ENCODE peak calls at places on chromosomes 5 and 9, in five cellular contexts. One of them, this sample, is unnamed.
A peak's percentile ranks its signal among the peaks of the same experiment; 100 is the strongest.

GRCh38 chr5:68368686-68369359 is 153.3 kb downstream of the PIK3R1 start:
- DNase-seq in HepG2: no peak
- DNase-seq in HCT116: no peak
- DNase-seq in breast epithelium: no peak
- DNase-seq in prostate gland: no peak
- DNase-seq in this sample: no peak

GRCh38 chr5:43772601-43773031 is 169.6 kb downstream of the NNT start:
- DNase-seq in HepG2: no peak
- DNase-seq in prostate gland: no peak
- DNase-seq in breast epithelium: no peak
- DNase-seq in HCT116: peak; percentile 44
- DNase-seq in this sample: no peak

GRCh38 chr5:88829773-88830172 is 53.2 kb downstream of the MEF2C start:
- DNase-seq in breast epithelium: no peak
- DNase-seq in prostate gland: no peak
- DNase-seq in HepG2: no peak
- DNase-seq in HCT116: no peak
- DNase-seq in this sample: no peak

GRCh38 chr5:11251242-11251641 is 490.2 kb upstream of the DAP start:
- DNase-seq in prostate gland: no peak
- DNase-seq in HepG2: peak; percentile 1
- DNase-seq in HCT116: no peak
- DNase-seq in breast epithelium: no peak
- DNase-seq in this sample: no peak

GRCh38 chr9:127258884-127259471 is 5.6 kb upstream of the GARNL3 start:
- DNase-seq in prostate gland: no peak
- DNase-seq in HepG2: no peak
- DNase-seq in HCT116: no peak
- DNase-seq in breast epithelium: no peak
- DNase-seq in this sample: no peak

GRCh38 chr9:103714992-103715391 is 379.1 kb upstream of the SMC2 start:
- DNase-seq in HepG2: no peak
- DNase-seq in HCT116: no peak
- DNase-seq in breast epithelium: no peak
- DNase-seq in prostate gland: no peak
- DNase-seq in this sample: no peak

GRCh38 chr5:132476853-132477729 is 13.5 kb downstream of the IRF1 start:
- DNase-seq in HepG2: no peak
- DNase-seq in prostate gland: no peak
- DNase-seq in HCT116: no peak
- DNase-seq in breast epithelium: no peak
- DNase-seq in this sample: no peak

GRCh38 chr9:116647515-116647809 is 39.6 kb upstream of the TRIM32 start:
- DNase-seq in breast epithelium: no peak
- DNase-seq in HepG2: no peak
- DNase-seq in HCT116: no peak
- DNase-seq in prostate gland: no peak
- DNase-seq in this sample: no peak

GRCh38 chr5:75837258-75837841 is 120.1 kb upstream of the POC5 start:
- DNase-seq in HepG2: no peak
- DNase-seq in HCT116: no peak
- DNase-seq in breast epithelium: no peak
- DNase-seq in prostate gland: no peak
- DNase-seq in this sample: no peak

GRCh38 chr5:100590867-100591266 is 55.7 kb downstream of the FAM174A start:
- DNase-seq in prostate gland: no peak
- DNase-seq in HCT116: no peak
- DNase-seq in HepG2: no peak
- DNase-seq in breast epithelium: no peak
- DNase-seq in this sample: no peak

GRCh38 chr5:150301170-150301505 is 1.6 kb downstream of the ARSI start:
- DNase-seq in HCT116: no peak
- DNase-seq in HepG2: no peak
- DNase-seq in prostate gland: no peak
- DNase-seq in breast epithelium: no peak
- DNase-seq in this sample: no peak

GRCh38 chr9:15160673-15161072 is 146.3 kb downstream of the TTC39B start:
- DNase-seq in HCT116: no peak
- DNase-seq in breast epithelium: no peak
- DNase-seq in HepG2: no peak
- DNase-seq in prostate gland: no peak
- DNase-seq in this sample: no peak

GRCh38 chr5:1001406-1002270 is 7.0 kb upstream of the NKD2 start:
- DNase-seq in HCT116: no peak
- DNase-seq in prostate gland: peak; percentile 4
- DNase-seq in breast epithelium: peak; percentile 43
- DNase-seq in HepG2: no peak
- DNase-seq in this sample: no peak

GRCh38 chr5:142368529-142368928 is 43.7 kb upstream of the SPRY4 start:
- DNase-seq in prostate gland: no peak
- DNase-seq in HCT116: no peak
- DNase-seq in HepG2: no peak
- DNase-seq in breast epithelium: no peak
- DNase-seq in this sample: no peak

GRCh38 chr5:14153932-14154646 is 10.9 kb downstream of the TRIO start:
- DNase-seq in HCT116: no peak
- DNase-seq in prostate gland: peak; percentile 70
- DNase-seq in breast epithelium: peak; percentile 66
- DNase-seq in HepG2: no peak
- DNase-seq in this sample: peak; percentile 89

GRCh38 chr9:14170973-14171596 is 142.9 kb downstream of the NFIB start:
- DNase-seq in breast epithelium: no peak
- DNase-seq in HCT116: no peak
- DNase-seq in HepG2: no peak
- DNase-seq in prostate gland: no peak
- DNase-seq in this sample: no peak

GRCh38 chr9:127505396-127506116 is 54.2 kb downstream of the LRSAM1 start:
- DNase-seq in HCT116: no peak
- DNase-seq in prostate gland: no peak
- DNase-seq in breast epithelium: no peak
- DNase-seq in HepG2: peak; percentile 35
- DNase-seq in this sample: no peak

GRCh38 chr9:136901516-136902258 is 15.4 kb downstream of the TRAF2 start:
- DNase-seq in prostate gland: peak; percentile 47
- DNase-seq in HepG2: peak; percentile 88
- DNase-seq in breast epithelium: no peak
- DNase-seq in HCT116: peak; percentile 41
- DNase-seq in this sample: no peak

GRCh38 chr5:169302491-169303118 is 1.7 kb upstream of the SLIT3 start:
- DNase-seq in prostate gland: peak; percentile 63
- DNase-seq in breast epithelium: peak; percentile 72
- DNase-seq in HepG2: peak; percentile 44
- DNase-seq in HCT116: peak; percentile 48
- DNase-seq in this sample: no peak

GRCh38 chr5:103764403-103764802 is 201.8 kb upstream of the NUDT12 start:
- DNase-seq in HCT116: no peak
- DNase-seq in HepG2: no peak
- DNase-seq in breast epithelium: no peak
- DNase-seq in prostate gland: no peak
- DNase-seq in this sample: no peak

GRCh38 chr9:127049044-127049443 is 73.4 kb downstream of the ANGPTL2 start:
- DNase-seq in breast epithelium: no peak
- DNase-seq in HepG2: no peak
- DNase-seq in HCT116: no peak
- DNase-seq in prostate gland: peak; percentile 67
- DNase-seq in this sample: peak; percentile 91

GRCh38 chr9:89421595-89421994 is 76.3 kb downstream of the SEMA4D start:
- DNase-seq in breast epithelium: no peak
- DNase-seq in HCT116: no peak
- DNase-seq in prostate gland: no peak
- DNase-seq in HepG2: no peak
- DNase-seq in this sample: no peak

GRCh38 chr5:16809816-16810502 is 126.1 kb downstream of the MYO10 start:
- DNase-seq in HepG2: peak; percentile 7
- DNase-seq in prostate gland: peak; percentile 49
- DNase-seq in breast epithelium: no peak
- DNase-seq in HCT116: no peak
- DNase-seq in this sample: no peak

GRCh38 chr5:140011297-140011802 is 31.7 kb downstream of the NRG2 start:
- DNase-seq in prostate gland: no peak
- DNase-seq in HCT116: no peak
- DNase-seq in HepG2: peak; percentile 34
- DNase-seq in breast epithelium: no peak
- DNase-seq in this sample: no peak
- TF ChIP-seq POLR2A in prostate gland: no peak
- TF ChIP-seq POLR2A in HCT116: no peak
- TF ChIP-seq POLR2A in HepG2: no peak
- TF ChIP-seq POLR2A in breast epithelium: no peak
- TF ChIP-seq POLR2A in this sample: no peak

DNA sequence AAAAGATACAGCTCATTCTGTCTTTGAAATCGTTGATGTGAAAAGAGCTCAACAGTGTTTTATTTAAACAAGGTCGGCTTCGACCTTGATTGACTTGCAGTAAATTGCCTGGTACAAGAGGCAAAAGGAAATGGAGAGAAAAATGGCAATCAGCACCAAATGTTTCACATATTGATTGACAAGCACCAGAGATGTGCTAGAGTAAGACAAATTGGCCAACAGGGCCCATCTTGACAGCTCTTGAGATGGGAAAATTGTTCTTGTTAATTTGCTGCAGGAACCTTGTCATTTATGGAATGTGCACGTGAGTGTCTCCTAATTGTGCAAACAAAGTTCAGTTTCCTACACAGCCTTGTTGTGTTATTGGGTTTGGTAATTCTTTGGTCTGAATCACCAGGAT is 447.3 kb upstream of the WWC1 start:
- DNase-seq in HCT116: no peak
- DNase-seq in breast epithelium: no peak
- DNase-seq in HepG2: no peak
- DNase-seq in prostate gland: no peak
- DNase-seq in this sample: no peak
- TF ChIP-seq POLR2AphosphoS5 in HCT116: no peak
- TF ChIP-seq POLR2AphosphoS5 in breast epithelium: no peak
- TF ChIP-seq POLR2AphosphoS5 in HepG2: no peak
- TF ChIP-seq POLR2AphosphoS5 in prostate gland: no peak
- TF ChIP-seq POLR2AphosphoS5 in this sample: no peak

DNA sequence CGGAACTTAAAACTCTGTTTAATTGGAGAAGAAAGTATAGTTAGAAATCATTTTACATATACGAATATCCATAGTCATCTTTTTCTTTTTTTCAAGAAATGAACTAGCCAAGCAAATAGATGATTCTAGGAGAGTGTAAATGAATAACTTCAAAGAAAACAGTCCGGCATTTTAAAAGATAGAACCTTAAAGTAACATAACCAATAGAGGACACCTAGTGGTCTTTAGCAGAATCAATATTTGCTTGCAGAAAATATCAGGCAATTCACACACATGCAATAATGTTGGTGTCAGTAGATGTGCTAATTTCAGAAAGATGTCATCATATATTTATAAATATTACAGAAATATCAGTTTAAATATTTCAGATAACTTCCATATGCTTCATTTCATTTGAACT is 57.1 kb downstream of the HCN1 start:
- DNase-seq in prostate gland: no peak
- DNase-seq in HCT116: peak; percentile 8
- DNase-seq in HepG2: no peak
- DNase-seq in breast epithelium: no peak
- DNase-seq in this sample: no peak
- TF ChIP-seq CTCF in prostate gland: no peak
- TF ChIP-seq CTCF in HCT116: peak; percentile 42
- TF ChIP-seq CTCF in HepG2: no peak
- TF ChIP-seq CTCF in breast epithelium: no peak
- TF ChIP-seq CTCF in this sample: no peak

DNA sequence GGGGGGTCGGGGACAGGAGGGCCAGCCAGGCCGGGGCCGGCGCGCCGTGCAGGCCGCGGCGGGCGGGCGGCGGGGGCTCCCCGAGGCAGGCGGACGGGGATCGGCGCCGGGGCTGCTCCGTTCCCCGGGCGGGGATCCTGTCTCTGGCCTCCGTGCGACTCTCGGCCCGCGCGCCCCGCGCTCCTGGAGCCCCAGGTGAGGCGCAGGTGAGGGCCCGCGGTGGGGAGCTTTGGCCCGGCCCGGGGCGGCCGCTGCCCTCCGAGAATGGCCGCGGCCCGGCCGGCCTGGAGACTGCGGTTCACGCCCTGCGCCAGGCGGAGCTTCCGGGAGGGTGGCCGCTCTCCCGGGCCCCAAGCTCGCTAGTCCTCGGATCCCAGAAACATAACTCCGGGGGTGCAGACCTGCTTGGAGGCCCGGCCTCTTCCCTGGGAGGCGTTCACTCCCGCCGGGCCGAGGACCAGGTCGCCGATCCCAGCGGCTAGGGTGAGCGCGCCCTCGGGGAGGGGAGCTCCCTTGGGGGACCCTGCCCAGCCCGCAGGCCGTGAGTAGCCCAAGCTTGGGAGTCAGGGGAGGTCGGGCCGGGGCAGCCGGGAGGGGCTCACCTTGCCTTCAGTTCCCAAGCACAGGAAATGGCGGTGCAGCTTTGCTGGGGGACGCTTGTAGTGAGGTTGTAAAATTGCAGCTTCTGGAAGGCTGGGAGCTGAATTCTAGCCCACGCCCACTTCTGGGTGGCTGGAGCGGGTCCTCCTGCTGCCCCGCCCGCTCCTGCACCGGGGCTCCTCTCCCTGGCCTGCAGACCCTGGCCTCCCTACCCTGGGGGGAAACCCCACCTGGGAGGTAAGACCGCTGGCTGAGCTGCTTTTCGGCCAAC is 724 bp downstream of the PPP1R26 start:
- DNase-seq in breast epithelium: no peak
- DNase-seq in prostate gland: no peak
- DNase-seq in HepG2: peak; percentile 38
- DNase-seq in HCT116: no peak
- DNase-seq in this sample: no peak
- TF ChIP-seq POLR2A in breast epithelium: no peak
- TF ChIP-seq POLR2A in prostate gland: no peak
- TF ChIP-seq POLR2A in HepG2: peak; percentile 50
- TF ChIP-seq POLR2A in HCT116: peak; percentile 27
- TF ChIP-seq POLR2A in this sample: no peak

GRCh38 chr5:105638437-105638836 is 2032.3 kb downstream of the EFNA5 start:
- DNase-seq in HCT116: no peak
- DNase-seq in HepG2: no peak
- DNase-seq in breast epithelium: no peak
- DNase-seq in prostate gland: no peak
- DNase-seq in this sample: no peak

GRCh38 chr5:105639068-105639467 is 2031.7 kb downstream of the EFNA5 start:
- DNase-seq in prostate gland: no peak
- DNase-seq in HCT116: no peak
- DNase-seq in breast epithelium: no peak
- DNase-seq in HepG2: peak; percentile 0
- DNase-seq in this sample: no peak

GRCh38 chr5:105639511-105639910 is 2031.2 kb downstream of the EFNA5 start:
- DNase-seq in HCT116: no peak
- DNase-seq in HepG2: no peak
- DNase-seq in prostate gland: no peak
- DNase-seq in breast epithelium: no peak
- DNase-seq in this sample: no peak

DNA sequence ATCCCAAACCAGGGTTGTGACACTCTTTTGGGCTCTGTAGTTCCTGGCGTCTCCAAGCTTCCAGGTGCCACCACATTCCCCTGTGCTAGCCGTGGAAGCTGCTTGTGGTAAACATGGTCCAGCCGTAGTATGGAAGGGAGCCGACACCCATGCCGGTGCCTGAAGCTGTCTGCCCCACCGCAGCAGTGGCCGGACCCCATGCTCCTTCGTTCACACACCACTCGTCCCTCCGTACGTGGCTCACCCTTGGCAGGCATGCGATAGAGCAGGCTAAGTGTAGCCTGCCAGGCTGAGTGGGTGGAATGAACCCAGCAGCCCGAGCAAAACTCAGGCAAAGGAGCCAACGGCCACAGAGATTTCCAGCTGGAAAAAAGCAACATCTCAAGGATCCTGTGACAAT is 2030.4 kb downstream of the EFNA5 start:
- DNase-seq in prostate gland: no peak
- DNase-seq in HepG2: no peak
- DNase-seq in HCT116: no peak
- DNase-seq in breast epithelium: no peak
- DNase-seq in this sample: no peak
- TF ChIP-seq POLR2AphosphoS5 in prostate gland: no peak
- TF ChIP-seq POLR2AphosphoS5 in HepG2: no peak
- TF ChIP-seq POLR2AphosphoS5 in HCT116: no peak
- TF ChIP-seq POLR2AphosphoS5 in breast epithelium: no peak
- TF ChIP-seq POLR2AphosphoS5 in this sample: no peak

This sample was measured in vagina.